ENCODE peak calls at places on chromosomes 7 and 10, in five cellular contexts. M, X, E, C and K are unnamed samples.
A peak's percentile ranks its signal among the peaks of the same experiment; 100 is the strongest.

GRCh38 chr7:99308461-99309074 is 17.1 kb upstream of the ARPC1A start:
- DNase-seq in M (no peak), X (no peak), E (peak; percentile 96), C (no peak), K (peak; percentile 29)

GRCh38 chr7:103632972-103633371 is 187.0 kb upstream of the SLC26A5 start:
- DNase-seq in M (peak; percentile 43), X (no peak), E (peak; percentile 91), C (no peak), K (peak; percentile 20)

GRCh38 chr10:54854843-54855242 is 53.8 kb upstream of the PCDH15 start:
- DNase-seq in M (no peak), X (no peak), E (no peak), C (no peak), K (no peak)

GRCh38 chr10:53836638-53837037 is 964.4 kb downstream of the PCDH15 start:
- DNase-seq in M (peak; percentile 57), X (no peak), E (peak; percentile 81), C (no peak), K (no peak)

GRCh38 chr10:94677691-94678090 is 5.8 kb upstream of the CYP2C18 start:
- DNase-seq in M (no peak), X (no peak), E (peak; percentile 8), C (no peak), K (no peak)

GRCh38 chr7:127677433-127678230 is 25.6 kb downstream of the SND1 start:
- DNase-seq in M (no peak), X (no peak), E (no peak), C (peak; percentile 68), K (no peak)

GRCh38 chr7:107948645-107949442 is 54.1 kb downstream of the LAMB1 start:
- DNase-seq in M (peak; percentile 77), X (no peak), E (peak; percentile 88), C (no peak), K (peak; percentile 85)

GRCh38 chr7:28068811-28069216 is 111.8 kb downstream of the JAZF1 start:
- DNase-seq in M (peak; percentile 67), X (no peak), E (peak; percentile 6), C (no peak), K (no peak)

GRCh38 chr10:116082211-116082610 is 190.8 kb downstream of the GFRA1 start:
- DNase-seq in M (no peak), X (no peak), E (no peak), C (no peak), K (peak; percentile 46)